ENCODE peak calls at places on chromosomes 7 and 10, in four cellular contexts. P, X, T and I are unnamed samples.
A peak's percentile ranks its signal among the peaks of the same experiment; 100 is the strongest.

GRCh38 chr10:30368065-30368718 is 19.1 kb upstream of the MTPAP start:
- DNase-seq in T (peak; percentile 20), P (no peak), X (no peak), I (no peak)

GRCh38 chr10:86340991-86341260 is 25.7 kb downstream of the GRID1 start:
- DNase-seq in T (no peak), P (no peak), X (no peak), I (no peak)

GRCh38 chr7:36303202-36304098 is 86.2 kb upstream of the ANLN start:
- DNase-seq in P (no peak), T (no peak), X (peak; percentile 32), I (no peak)

GRCh38 chr10:34581871-34582532 is 233.1 kb downstream of the PARD3 start:
- DNase-seq in X (no peak), T (no peak), P (no peak), I (no peak)

GRCh38 chr10:133489816-133490588 is 36.3 kb downstream of the SCART1 start:
- DNase-seq in P (no peak), X (peak; percentile 65), T (no peak), I (no peak)

GRCh38 chr7:20279979-20280378 is 50.7 kb upstream of the ITGB8 start:
- DNase-seq in X (no peak), T (no peak), P (no peak), I (no peak)

GRCh38 chr10:93245772-93246171 is 172.1 kb downstream of the CYP26A1 start:
- DNase-seq in P (no peak), X (no peak), T (no peak), I (no peak)

GRCh38 chr7:132576723-132577089 is 436 bp upstream of the PLXNA4 start:
- DNase-seq in P (no peak), X (no peak), T (peak; percentile 14), I (no peak)

GRCh38 chr7:27113991-27114866 is 11.7 kb upstream of the HOXA2 start:
- DNase-seq in X (no peak), T (peak; percentile 41), P (peak; percentile 26), I (no peak)

GRCh38 chr7:31228957-31229356 is 111.6 kb downstream of the NEUROD6 start:
- DNase-seq in T (no peak), X (no peak), P (no peak), I (no peak)

GRCh38 chr10:482036-482435 is 207.4 kb downstream of the DIP2C start:
- DNase-seq in P (no peak), X (no peak), T (no peak), I (no peak)

GRCh38 chr10:117175215-117175900 is 21.9 kb upstream of the KCNK18 start:
- DNase-seq in X (peak; percentile 25), T (peak; percentile 40), P (no peak), I (no peak)

GRCh38 chr7:17996442-17997223 is 31.0 kb downstream of the PRPS1L1 start:
- DNase-seq in P (no peak), T (no peak), X (peak; percentile 18), I (no peak)

GRCh38 chr10:124526621-124527267 is 65.1 kb downstream of the LHPP start:
- DNase-seq in X (no peak), T (no peak), P (no peak), I (no peak)

GRCh38 chr10:5557040-5557721 is 32.4 kb downstream of the CALML3 start:
- DNase-seq in P (no peak), T (no peak), X (no peak), I (no peak)

GRCh38 chr7:51034531-51035264 is 252.0 kb upstream of the GRB10 start:
- DNase-seq in T (peak; percentile 28), X (no peak), P (no peak), I (no peak)

GRCh38 chr10:28728396-28728795 is 51.1 kb downstream of the BAMBI start:
- DNase-seq in X (no peak), T (no peak), P (no peak), I (no peak)

GRCh38 chr7:128431221-128431620 is 21.4 kb upstream of the IMPDH1 start:
- DNase-seq in X (no peak), P (no peak), T (peak; percentile 50), I (no peak)

GRCh38 chr7:155885162-155886160 is 73.2 kb upstream of the SHH start:
- DNase-seq in T (no peak), P (no peak), X (no peak), I (no peak)

GRCh38 chr7:116421298-116421697 is 78.2 kb upstream of the CAV2 start:
- DNase-seq in X (no peak), P (no peak), T (no peak), I (no peak)

GRCh38 chr10:117936136-117936535 is 110.6 kb downstream of the RAB11FIP2 start:
- DNase-seq in T (no peak), X (no peak), P (no peak), I (no peak)

GRCh38 chr7:117272360-117272759 is 50.5 kb downstream of the WNT2 start:
- DNase-seq in P (no peak), X (no peak), T (no peak), I (no peak)

GRCh38 chr7:40694991-40695390 is 560.2 kb downstream of the SUGCT start:
- DNase-seq in T (no peak), P (no peak), X (no peak), I (no peak)

GRCh38 chr10:5047912-5048628 is 44.4 kb upstream of the AKR1C2 start:
- DNase-seq in T (no peak), P (no peak), X (no peak), I (no peak)

GRCh38 chr10:58023341-58024073 is 244.2 kb downstream of the IPMK start:
- DNase-seq in T (no peak), P (no peak), X (no peak), I (no peak)

GRCh38 chr10:82934947-82935346 is 1060.0 kb downstream of the NRG3 start:
- DNase-seq in T (no peak), X (no peak), P (no peak), I (no peak)

GRCh38 chr10:17736223-17736622 is 15.8 kb upstream of the TMEM236 start:
- DNase-seq in T (no peak), P (no peak), X (no peak), I (no peak)

GRCh38 chr7:51139796-51140195 is 176.8 kb downstream of the COBL start:
- DNase-seq in X (no peak), P (no peak), T (no peak), I (no peak)

GRCh38 chr10:16583382-16583781 is 61.7 kb upstream of the C1QL3 start:
- DNase-seq in T (no peak), X (no peak), P (no peak), I (no peak)

GRCh38 chr7:106217089-106217542 is 67.7 kb downstream of the NAMPT start:
- DNase-seq in P (peak; percentile 31), T (peak; percentile 5), X (no peak), I (no peak)

GRCh38 chr7:151782598-151783448 is 94.1 kb downstream of the PRKAG2 start:
- DNase-seq in P (peak; percentile 96), T (peak; percentile 92), X (peak; percentile 86), I (peak; percentile 92)

GRCh38 chr7:151727579-151728285 is 149.2 kb downstream of the PRKAG2 start:
- DNase-seq in P (peak; percentile 71), T (no peak), X (no peak), I (peak; percentile 97)

GRCh38 chr7:117698018-117698417 is 175.2 kb downstream of the CTTNBP2 start:
- DNase-seq in P (no peak), T (no peak), X (no peak), I (no peak)

GRCh38 chr7:149866817-149867447 is 6.8 kb upstream of the ATP6V0E2 start:
- DNase-seq in X (no peak), T (no peak), P (no peak), I (no peak)

GRCh38 chr7:149866139-149866785 is 7.5 kb upstream of the ATP6V0E2 start:
- DNase-seq in X (no peak), T (no peak), P (no peak), I (no peak)

GRCh38 chr7:149864023-149864422 is 9.7 kb upstream of the ATP6V0E2 start:
- DNase-seq in P (no peak), T (no peak), X (no peak), I (no peak)

GRCh38 chr7:149864751-149865150 is 9.0 kb upstream of the ATP6V0E2 start:
- DNase-seq in X (no peak), T (no peak), P (no peak), I (no peak)

GRCh38 chr7:149865437-149865836 is 8.3 kb upstream of the ATP6V0E2 start:
- DNase-seq in X (peak; percentile 53), P (no peak), T (no peak), I (no peak)
- H2AFZ ChIP-seq in X (peak overlapping the region; percentile 1), P (no peak overlapping the region), T (no peak overlapping the region), I (no peak overlapping the region)

GRCh38 chr7:5559586-5559985 is 136.0 kb upstream of the TNRC18 start:
- DNase-seq in T (no peak), P (peak; percentile 3), X (no peak), I (no peak)
- H3K4me3 ChIP-seq in T (no peak overlapping the region), P (no peak overlapping the region), X (no peak overlapping the region), I (no peak overlapping the region)

GRCh38 chr7:84110400-84110799 is 84.2 kb downstream of the SEMA3A start:
- DNase-seq in X (no peak), T (peak; percentile 80), P (no peak), I (no peak)

GRCh38 chr7:84113906-84114875 is 80.4 kb downstream of the SEMA3A start:
- DNase-seq in T (no peak), P (no peak), X (no peak), I (no peak)

GRCh38 chr7:84113286-84113685 is 81.3 kb downstream of the SEMA3A start:
- DNase-seq in T (no peak), P (no peak), X (no peak), I (no peak)

GRCh38 chr7:84112771-84113170 is 81.8 kb downstream of the SEMA3A start:
- DNase-seq in T (no peak), P (no peak), X (no peak), I (no peak)

GRCh38 chr7:84111842-84112241 is 82.7 kb downstream of the SEMA3A start:
- DNase-seq in P (no peak), T (no peak), X (no peak), I (no peak)
- H2AFZ ChIP-seq in P (no peak overlapping the region), T (no peak overlapping the region), X (no peak overlapping the region), I (no peak overlapping the region)

GRCh38 chr7:42218248-42218647 is 18.8 kb downstream of the GLI3 start:
- DNase-seq in T (no peak), P (no peak), X (no peak), I (no peak)

GRCh38 chr7:42217548-42217947 is 19.5 kb downstream of the GLI3 start:
- DNase-seq in P (no peak), T (no peak), X (no peak), I (no peak)

GRCh38 chr7:42221304-42221703 is 15.7 kb downstream of the GLI3 start:
- DNase-seq in X (no peak), P (no peak), T (no peak), I (no peak)

GRCh38 chr7:42217053-42217452 is 20.0 kb downstream of the GLI3 start:
- DNase-seq in P (no peak), X (no peak), T (no peak), I (no peak)

GRCh38 chr7:42219447-42219846 is 17.6 kb downstream of the GLI3 start:
- DNase-seq in T (no peak), P (no peak), X (no peak), I (no peak)
- H3K4me3 ChIP-seq in T (no peak overlapping the region), P (no peak overlapping the region), X (no peak overlapping the region), I (no peak overlapping the region)

DNA sequence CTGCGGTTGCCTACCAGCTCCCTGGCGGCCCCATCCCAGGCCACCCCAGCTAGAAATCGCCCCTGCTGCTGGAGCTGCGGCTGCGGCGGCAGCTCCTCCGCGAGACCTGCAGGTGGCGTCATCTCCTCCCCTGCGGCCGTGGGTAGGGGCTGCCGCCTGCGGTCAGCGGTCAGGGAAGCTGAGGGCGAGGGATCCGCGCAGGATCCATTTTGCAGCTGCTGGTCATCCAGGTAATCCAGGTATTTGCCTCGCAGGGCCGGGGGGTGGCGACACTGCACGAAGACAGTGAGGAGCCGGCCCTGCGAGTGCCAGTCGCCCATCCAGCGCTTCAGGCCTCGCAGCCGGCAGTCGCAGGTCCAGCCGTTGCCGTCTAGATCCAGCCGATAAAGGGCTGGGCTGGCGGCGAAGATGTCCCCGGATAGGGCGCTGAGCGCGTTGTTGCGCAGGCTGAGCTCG is 1.5 kb downstream of the TRIL start:
- DNase-seq in T (peak; percentile 87), P (no peak), X (no peak), I (no peak)
- H2AFZ ChIP-seq in T (peak overlapping the region; percentile 99), P (no peak overlapping the region), X (peak overlapping the region; percentile 39), I (no peak overlapping the region)